ENCODE peak calls at places on chromosomes 7 and 10, in five cellular contexts. One of them, this sample, is unnamed.

GRCh38 chr7:150927157-150927953 is 50.8 kb downstream of the KCNH2 start:
- DNase-seq in body of pancreas: no peak
- DNase-seq in A549: no peak
- DNase-seq in OCI-LY7: no peak
- DNase-seq in lower lobe of right lung: no peak
- DNase-seq in this sample: no peak

GRCh38 chr7:69232445-69233376 is 365.6 kb upstream of the AUTS2 start:
- DNase-seq in OCI-LY7: no peak
- DNase-seq in A549: no peak
- DNase-seq in body of pancreas: no peak
- DNase-seq in lower lobe of right lung: no peak
- DNase-seq in this sample: no peak

GRCh38 chr10:13110908-13111307 is 10.9 kb downstream of the OPTN start:
- DNase-seq in A549: no peak
- DNase-seq in body of pancreas: no peak
- DNase-seq in lower lobe of right lung: no peak
- DNase-seq in OCI-LY7: no peak
- DNase-seq in this sample: no peak

GRCh38 chr7:33837356-33837851 is 67.9 kb upstream of the BMPER start:
- DNase-seq in body of pancreas: no peak
- DNase-seq in OCI-LY7: no peak
- DNase-seq in lower lobe of right lung: no peak
- DNase-seq in A549: no peak
- DNase-seq in this sample: no peak

GRCh38 chr7:64667311-64667710 is 1.4 kb downstream of the ZNF107 start:
- DNase-seq in OCI-LY7: no peak
- DNase-seq in lower lobe of right lung: no peak
- DNase-seq in body of pancreas: no peak
- DNase-seq in A549: no peak
- DNase-seq in this sample: no peak

GRCh38 chr7:87188930-87189329 is 30.6 kb downstream of the TMEM243 start:
- DNase-seq in body of pancreas: no peak
- DNase-seq in A549: no peak
- DNase-seq in OCI-LY7: no peak
- DNase-seq in lower lobe of right lung: no peak
- DNase-seq in this sample: no peak

GRCh38 chr7:77205706-77206105 is 6.1 kb upstream of the FGL2 start:
- DNase-seq in OCI-LY7: no peak
- DNase-seq in lower lobe of right lung: no peak
- DNase-seq in body of pancreas: no peak
- DNase-seq in A549: no peak
- DNase-seq in this sample: no peak

GRCh38 chr7:68441610-68442009 is 1156.7 kb upstream of the AUTS2 start:
- DNase-seq in A549: no peak
- DNase-seq in lower lobe of right lung: no peak
- DNase-seq in body of pancreas: no peak
- DNase-seq in OCI-LY7: no peak
- DNase-seq in this sample: no peak

GRCh38 chr7:26278769-26279168 is 12.9 kb upstream of the SNX10 start:
- DNase-seq in OCI-LY7: peak; percentile 70
- DNase-seq in A549: peak; percentile 55
- DNase-seq in lower lobe of right lung: no peak
- DNase-seq in body of pancreas: peak; percentile 12
- DNase-seq in this sample: no peak

GRCh38 chr7:67423058-67423457 is 426.4 kb downstream of the TYW1 start:
- DNase-seq in A549: no peak
- DNase-seq in body of pancreas: no peak
- DNase-seq in OCI-LY7: no peak
- DNase-seq in lower lobe of right lung: no peak
- DNase-seq in this sample: no peak

GRCh38 chr10:21526952-21527633 is 1.6 kb upstream of the SKIDA1 start:
- DNase-seq in body of pancreas: peak; percentile 69
- DNase-seq in lower lobe of right lung: peak; percentile 77
- DNase-seq in A549: no peak
- DNase-seq in OCI-LY7: no peak
- DNase-seq in this sample: no peak

GRCh38 chr10:88618496-88618895 is 31.9 kb downstream of the LIPJ start:
- DNase-seq in lower lobe of right lung: no peak
- DNase-seq in body of pancreas: no peak
- DNase-seq in OCI-LY7: no peak
- DNase-seq in A549: no peak
- DNase-seq in this sample: no peak

GRCh38 chr10:10830316-10831061 is 187.2 kb upstream of the CELF2 start:
- DNase-seq in body of pancreas: no peak
- DNase-seq in A549: no peak
- DNase-seq in OCI-LY7: no peak
- DNase-seq in lower lobe of right lung: no peak
- DNase-seq in this sample: no peak

DNA sequence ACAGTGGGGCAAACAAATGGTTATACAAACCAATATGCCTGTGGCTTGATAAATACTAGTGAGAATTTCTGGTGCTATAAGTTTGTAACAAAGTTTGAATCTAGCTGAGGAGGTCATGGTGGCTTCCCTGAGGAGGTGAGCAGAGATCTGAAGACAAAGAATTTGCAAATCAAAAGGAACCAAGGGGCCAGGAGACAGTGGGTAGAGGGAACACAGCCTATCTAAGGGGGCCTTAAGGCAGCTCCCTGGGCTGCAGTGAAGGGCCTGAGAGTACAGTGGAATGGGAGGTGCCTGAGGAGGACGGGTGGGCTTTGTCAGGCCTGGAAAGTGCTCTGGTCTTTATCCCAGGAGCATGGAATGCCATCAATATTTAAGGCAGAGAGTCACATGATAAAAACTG is 21.8 kb downstream of the RNF133 start:
- DNase-seq in OCI-LY7: no peak
- DNase-seq in A549: no peak
- DNase-seq in lower lobe of right lung: no peak
- DNase-seq in body of pancreas: no peak
- DNase-seq in this sample: no peak
- H3K27ac ChIP-seq in OCI-LY7: no peak overlapping the region
- H3K27ac ChIP-seq in A549: no peak overlapping the region
- H3K27ac ChIP-seq in lower lobe of right lung: no peak overlapping the region
- H3K27ac ChIP-seq in body of pancreas: no peak overlapping the region
- H3K27ac ChIP-seq in this sample: no peak overlapping the region

GRCh38 chr10:14535497-14536199 is 204.9 kb upstream of the FRMD4A start:
- DNase-seq in OCI-LY7: no peak
- DNase-seq in lower lobe of right lung: no peak
- DNase-seq in A549: no peak
- DNase-seq in body of pancreas: no peak
- DNase-seq in this sample: no peak

GRCh38 chr10:14533295-14533694 is 202.6 kb upstream of the FRMD4A start:
- DNase-seq in body of pancreas: no peak
- DNase-seq in A549: no peak
- DNase-seq in lower lobe of right lung: no peak
- DNase-seq in OCI-LY7: no peak
- DNase-seq in this sample: no peak

GRCh38 chr10:14530465-14530864 is 199.7 kb upstream of the FRMD4A start:
- DNase-seq in lower lobe of right lung: no peak
- DNase-seq in OCI-LY7: no peak
- DNase-seq in body of pancreas: no peak
- DNase-seq in A549: no peak
- DNase-seq in this sample: no peak

GRCh38 chr10:14534152-14534551 is 203.4 kb upstream of the FRMD4A start:
- DNase-seq in OCI-LY7: no peak
- DNase-seq in A549: no peak
- DNase-seq in lower lobe of right lung: no peak
- DNase-seq in body of pancreas: no peak
- DNase-seq in this sample: no peak

GRCh38 chr10:14532473-14533251 is 201.9 kb upstream of the FRMD4A start:
- DNase-seq in OCI-LY7: no peak
- DNase-seq in lower lobe of right lung: no peak
- DNase-seq in body of pancreas: peak; percentile 90
- DNase-seq in A549: peak; percentile 60
- DNase-seq in this sample: no peak
- H3K27ac ChIP-seq in OCI-LY7: no peak overlapping the region
- H3K27ac ChIP-seq in lower lobe of right lung: no peak overlapping the region
- H3K27ac ChIP-seq in body of pancreas: peak overlapping the region; percentile 87
- H3K27ac ChIP-seq in A549: peak overlapping the region; percentile 75
- H3K27ac ChIP-seq in this sample: no peak overlapping the region

GRCh38 chr10:121235692-121236091 is 362.6 kb downstream of the FGFR2 start:
- DNase-seq in A549: no peak
- DNase-seq in lower lobe of right lung: no peak
- DNase-seq in body of pancreas: no peak
- DNase-seq in OCI-LY7: no peak
- DNase-seq in this sample: no peak
- H3K27ac ChIP-seq in A549: no peak overlapping the region
- H3K27ac ChIP-seq in lower lobe of right lung: no peak overlapping the region
- H3K27ac ChIP-seq in body of pancreas: no peak overlapping the region
- H3K27ac ChIP-seq in OCI-LY7: no peak overlapping the region
- H3K27ac ChIP-seq in this sample: no peak overlapping the region

GRCh38 chr10:102762401-102763015 is 18.8 kb downstream of the WBP1L start:
- DNase-seq in A549: no peak
- DNase-seq in body of pancreas: no peak
- DNase-seq in OCI-LY7: no peak
- DNase-seq in lower lobe of right lung: no peak
- DNase-seq in this sample: no peak

GRCh38 chr10:102763037-102763607 is 19.4 kb downstream of the WBP1L start:
- DNase-seq in lower lobe of right lung: no peak
- DNase-seq in A549: no peak
- DNase-seq in body of pancreas: no peak
- DNase-seq in OCI-LY7: no peak
- DNase-seq in this sample: no peak

GRCh38 chr10:102767428-102768160 is 23.8 kb downstream of the WBP1L start:
- DNase-seq in OCI-LY7: no peak
- DNase-seq in body of pancreas: no peak
- DNase-seq in lower lobe of right lung: no peak
- DNase-seq in A549: no peak
- DNase-seq in this sample: no peak

GRCh38 chr10:102769375-102770107 is 25.8 kb downstream of the WBP1L start:
- DNase-seq in A549: peak; percentile 44
- DNase-seq in OCI-LY7: no peak
- DNase-seq in lower lobe of right lung: no peak
- DNase-seq in body of pancreas: no peak
- DNase-seq in this sample: peak; percentile 77

GRCh38 chr10:102764340-102765257 is 20.9 kb downstream of the WBP1L start:
- DNase-seq in OCI-LY7: no peak
- DNase-seq in lower lobe of right lung: no peak
- DNase-seq in body of pancreas: no peak
- DNase-seq in A549: no peak
- DNase-seq in this sample: no peak
- H3K27ac ChIP-seq in OCI-LY7: no peak overlapping the region
- H3K27ac ChIP-seq in lower lobe of right lung: peak overlapping the region; percentile 38
- H3K27ac ChIP-seq in body of pancreas: no peak overlapping the region
- H3K27ac ChIP-seq in A549: no peak overlapping the region
- H3K27ac ChIP-seq in this sample: peak overlapping the region; percentile 40

GRCh38 chr7:95607477-95608010 is 11.2 kb upstream of the PDK4 start:
- DNase-seq in OCI-LY7: no peak
- DNase-seq in A549: no peak
- DNase-seq in lower lobe of right lung: no peak
- DNase-seq in body of pancreas: no peak
- DNase-seq in this sample: no peak
- H3K27ac ChIP-seq in OCI-LY7: no peak overlapping the region
- H3K27ac ChIP-seq in A549: peak overlapping the region; percentile 64
- H3K27ac ChIP-seq in lower lobe of right lung: peak overlapping the region; percentile 90
- H3K27ac ChIP-seq in body of pancreas: peak overlapping the region; percentile 94
- H3K27ac ChIP-seq in this sample: no peak overlapping the region

GRCh38 chr10:17214486-17214885 is 13.0 kb upstream of the TRDMT1 start:
- DNase-seq in lower lobe of right lung: no peak
- DNase-seq in body of pancreas: no peak
- DNase-seq in OCI-LY7: no peak
- DNase-seq in A549: no peak
- DNase-seq in this sample: no peak
- H3K27ac ChIP-seq in lower lobe of right lung: peak overlapping the region; percentile 83
- H3K27ac ChIP-seq in body of pancreas: no peak overlapping the region
- H3K27ac ChIP-seq in OCI-LY7: no peak overlapping the region
- H3K27ac ChIP-seq in A549: peak overlapping the region; percentile 55
- H3K27ac ChIP-seq in this sample: peak overlapping the region; percentile 85

GRCh38 chr10:93513091-93513490 is 16.7 kb downstream of the CEP55 start:
- DNase-seq in lower lobe of right lung: no peak
- DNase-seq in A549: no peak
- DNase-seq in body of pancreas: no peak
- DNase-seq in OCI-LY7: no peak
- DNase-seq in this sample: no peak

GRCh38 chr10:93512565-93512964 is 16.2 kb downstream of the CEP55 start:
- DNase-seq in lower lobe of right lung: no peak
- DNase-seq in A549: no peak
- DNase-seq in body of pancreas: no peak
- DNase-seq in OCI-LY7: no peak
- DNase-seq in this sample: no peak

GRCh38 chr10:93514496-93514895 is 18.1 kb downstream of the CEP55 start:
- DNase-seq in A549: no peak
- DNase-seq in body of pancreas: no peak
- DNase-seq in lower lobe of right lung: no peak
- DNase-seq in OCI-LY7: no peak
- DNase-seq in this sample: no peak

GRCh38 chr10:93515963-93516450 is 19.6 kb downstream of the CEP55 start:
- DNase-seq in body of pancreas: no peak
- DNase-seq in lower lobe of right lung: no peak
- DNase-seq in A549: no peak
- DNase-seq in OCI-LY7: no peak
- DNase-seq in this sample: no peak

DNA sequence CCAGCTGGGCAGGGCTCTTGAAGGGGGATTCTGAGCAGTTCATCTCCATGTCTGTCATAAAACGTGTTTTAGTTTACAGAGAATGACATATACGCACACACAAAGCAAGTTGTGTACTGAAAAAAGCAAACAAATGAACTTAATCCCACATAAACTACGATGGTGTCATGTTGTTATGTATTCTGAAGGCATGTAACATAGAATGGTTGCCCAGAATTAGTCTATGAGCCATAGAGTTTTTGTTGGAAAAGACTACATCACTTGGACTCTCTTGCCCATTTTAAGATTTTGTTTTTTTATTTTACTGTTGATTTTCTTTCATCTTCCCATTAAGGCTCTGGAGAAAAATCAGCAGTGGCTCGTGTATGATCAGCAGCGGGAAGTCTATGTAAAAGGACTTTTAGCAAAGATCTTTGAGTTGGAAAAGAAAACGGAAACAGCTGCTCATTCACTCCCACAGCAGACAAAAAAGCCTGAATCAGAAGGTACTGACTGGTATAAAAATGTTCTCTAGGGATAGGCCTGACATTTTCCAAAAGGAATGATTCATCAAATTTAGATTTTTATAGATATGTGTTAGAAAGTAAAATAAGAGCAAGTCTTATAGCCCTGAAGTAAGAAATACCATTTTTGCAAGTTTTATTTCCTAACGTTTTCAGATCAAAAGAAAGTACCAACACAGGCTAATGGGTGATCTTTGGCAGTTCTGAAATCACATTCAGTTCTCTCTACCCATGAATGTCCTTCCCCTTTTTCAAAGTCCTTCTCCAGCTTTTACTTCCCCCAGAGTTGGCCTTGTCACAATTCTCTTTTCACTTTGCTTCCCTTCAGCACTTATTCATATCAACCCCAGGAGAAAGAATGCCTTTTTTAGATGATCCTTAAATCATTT is 18.9 kb downstream of the CEP55 start:
- DNase-seq in A549: no peak
- DNase-seq in lower lobe of right lung: no peak
- DNase-seq in body of pancreas: no peak
- DNase-seq in OCI-LY7: no peak
- DNase-seq in this sample: no peak
- H3K27ac ChIP-seq in A549: no peak overlapping the region
- H3K27ac ChIP-seq in lower lobe of right lung: peak overlapping the region; percentile 65
- H3K27ac ChIP-seq in body of pancreas: no peak overlapping the region
- H3K27ac ChIP-seq in OCI-LY7: no peak overlapping the region
- H3K27ac ChIP-seq in this sample: no peak overlapping the region